ENCODE peak calls at places on chromosomes 1 and 21, in ten cellular contexts. O is stimulated activated CD8-positive, alpha-beta memory T cell treated with anti-CD3 and anti-CD28 coated beads, Interleukin-2, amount 100 ng/mL, for 48 hours; K is Right ventricle myocardium inferior; E is lower leg skin; J is iris pigment epithelial cell; C is fibroblast of villous mesenchyme; T is NCI-H1105 treated with DMSO at 0.1 percent for 48 hours; M is HFFc6; V is nucleus accumbens; Q is GM03348. F is an unnamed sample.

GRCh38 chr21:37087188-37087587 is 14.1 kb downstream of the TTC3 start:
- DNase-seq in J (peak), E (no peak), K (no peak), Q (peak), O (no peak), T (no peak), M (peak), C (peak), V (peak), F (peak)

GRCh38 chr1:45340816-45341215 is 576 bp upstream of the MUTYH start:
- DNase-seq in J (no peak), O (no peak), E (no peak), K (no peak), T (no peak), M (no peak), V (no peak), C (no peak), Q (no peak), F (no peak)

GRCh38 chr1:168348146-168348709 is 67.6 kb downstream of the TBX19 start:
- DNase-seq in C (peak), V (no peak), O (no peak), Q (no peak), K (no peak), M (no peak), E (no peak), T (no peak), J (no peak), F (no peak)

GRCh38 chr1:153805042-153805745 is 30.0 kb downstream of the SLC27A3 start:
- DNase-seq in J (peak), Q (peak), T (peak), E (peak), K (no peak), M (peak), O (peak), C (peak), V (no peak), F (peak)

GRCh38 chr1:147580200-147580557 is 38.9 kb downstream of the BCL9 start:
- DNase-seq in O (no peak), E (no peak), T (no peak), J (peak), K (no peak), V (no peak), C (peak), M (no peak), Q (no peak), F (no peak)

GRCh38 chr1:231202125-231202633 is 38.8 kb upstream of the GNPAT start:
- DNase-seq in K (no peak), C (no peak), E (no peak), J (no peak), Q (no peak), V (no peak), T (no peak), M (no peak), O (no peak), F (no peak)

GRCh38 chr1:12460911-12461621 is 156.9 kb downstream of the DHRS3 start:
- DNase-seq in E (no peak), C (peak), J (peak), Q (no peak), T (no peak), M (no peak), O (no peak), K (peak), V (no peak), F (no peak)

GRCh38 chr1:68221001-68221970 is 11.0 kb downstream of the WLS start:
- DNase-seq in T (no peak), K (no peak), C (no peak), M (no peak), Q (no peak), J (no peak), O (no peak), E (no peak), V (no peak), F (no peak)

GRCh38 chr1:30485072-30485471 is 238.3 kb downstream of the MATN1 start:
- DNase-seq in C (no peak), T (no peak), K (no peak), Q (no peak), M (no peak), E (no peak), J (no peak), V (no peak), O (no peak), F (no peak)

GRCh38 chr1:244965182-244965581 is 100.8 kb upstream of the HNRNPU start:
- DNase-seq in K (no peak), T (no peak), O (no peak), C (no peak), E (no peak), Q (no peak), V (no peak), M (no peak), J (no peak), F (no peak)

GRCh38 chr1:75472089-75472970 is 138.6 kb downstream of the SLC44A5 start:
- DNase-seq in E (no peak), M (no peak), J (no peak), K (no peak), V (no peak), C (no peak), O (no peak), T (no peak), Q (no peak), F (no peak)

GRCh38 chr1:244361764-244362473 is 89.8 kb downstream of the ADSS2 start:
- DNase-seq in M (peak), K (no peak), Q (peak), C (peak), J (peak), T (no peak), E (no peak), V (no peak), O (no peak), F (peak)

GRCh38 chr1:174850726-174851125 is 149.0 kb upstream of the CACYBP start:
- DNase-seq in J (no peak), T (no peak), O (no peak), C (no peak), M (no peak), V (no peak), E (no peak), K (no peak), Q (no peak), F (no peak)

GRCh38 chr1:212271823-212272498 is 13.2 kb upstream of the PPP2R5A start:
- DNase-seq in M (no peak), C (no peak), V (no peak), O (no peak), T (no peak), K (no peak), J (no peak), Q (no peak), E (no peak), F (no peak)

GRCh38 chr1:48943393-48943792 is 166.7 kb upstream of the BEND5 start:
- DNase-seq in E (no peak), V (no peak), M (no peak), J (peak), K (no peak), Q (no peak), O (no peak), T (no peak), C (no peak), F (no peak)

GRCh38 chr1:21601278-21602048 is 67.7 kb downstream of the RAP1GAP start:
- DNase-seq in V (no peak), E (no peak), M (no peak), C (no peak), K (no peak), T (no peak), J (no peak), O (no peak), Q (no peak), F (no peak)

GRCh38 chr21:32611471-32611997 is 643 bp downstream of the CFAP298 start:
- DNase-seq in T (peak), M (peak), O (peak), C (peak), K (peak), V (no peak), E (no peak), Q (peak), J (peak), F (peak)

GRCh38 chr1:202615501-202616354 is 94.5 kb downstream of the SYT2 start:
- DNase-seq in O (no peak), K (no peak), V (no peak), E (no peak), M (peak), T (no peak), C (peak), Q (peak), J (no peak), F (peak)

GRCh38 chr1:2258996-2259395 is 30.9 kb downstream of the SKI start:
- DNase-seq in E (no peak), C (no peak), K (peak), T (no peak), O (peak), M (no peak), Q (no peak), J (no peak), V (no peak), F (no peak)

GRCh38 chr1:2232255-2232915 is 4.3 kb downstream of the SKI start:
- DNase-seq in K (peak), T (no peak), M (no peak), J (peak), V (no peak), O (no peak), C (no peak), E (no peak), Q (no peak), F (no peak)

GRCh38 chr1:64574301-64574700 is 104.4 kb downstream of the CACHD1 start:
- DNase-seq in J (no peak), Q (peak), C (no peak), M (peak), T (peak), K (no peak), V (no peak), O (no peak), E (no peak), F (peak)

GRCh38 chr1:204130989-204131892 is 20.6 kb downstream of the ETNK2 start:
- DNase-seq in E (no peak), V (no peak), T (no peak), K (no peak), J (peak), M (peak), Q (peak), C (peak), O (no peak), F (peak)

GRCh38 chr1:228938248-228938891 is 203.1 kb downstream of the RHOU start:
- DNase-seq in C (no peak), O (no peak), T (no peak), Q (no peak), M (no peak), K (peak), J (no peak), V (no peak), E (peak), F (peak)